ENCODE peak calls at places on chromosomes 6 and 20, in six cellular contexts. G is activated CD8-positive, alpha-beta memory T cell treated with anti-CD3 and anti-CD28 coated beads for 4 hours; C is EL; E is WERI-Rb-1; T is fibroblast of the aortic adventitia; N is activated CD4-positive, CD25-positive, alpha-beta regulatory T cell. P is an unnamed sample.

GRCh38 chr6:166307082-166307980 is 861 bp downstream of the PRR18 start:
- DNase-seq in C (no peak), T (no peak), N (no peak), G (no peak), E (peak), P (peak)

GRCh38 chr20:59015812-59016711 is 3.2 kb upstream of the TUBB1 start:
- DNase-seq in N (no peak), C (no peak), T (no peak), E (no peak), G (no peak), P (no peak)

GRCh38 chr20:46276531-46276930 is 31.8 kb downstream of the CDH22 start:
- DNase-seq in E (no peak), N (no peak), G (no peak), C (no peak), T (no peak), P (no peak)

GRCh38 chr20:64037498-64038213 is 1.7 kb downstream of the C20orf204 start:
- DNase-seq in G (no peak), C (no peak), T (no peak), N (no peak), E (peak), P (no peak)

GRCh38 chr20:10922941-10923340 is 249.1 kb upstream of the JAG1 start:
- DNase-seq in G (no peak), E (no peak), C (peak), N (no peak), T (peak), P (no peak)

GRCh38 chr6:80623066-80623815 is 516.8 kb downstream of the BCKDHB start:
- DNase-seq in T (no peak), G (no peak), E (no peak), N (no peak), C (no peak), P (no peak)

GRCh38 chr6:116773886-116774285 is 8.4 kb upstream of the FAM162B start:
- DNase-seq in T (no peak), E (no peak), C (no peak), G (no peak), N (no peak), P (no peak)

GRCh38 chr6:52394251-52394666 is 25.9 kb upstream of the EFHC1 start:
- DNase-seq in G (no peak), E (no peak), N (no peak), T (no peak), C (no peak), P (no peak)

GRCh38 chr6:106973841-106974336 is 640 bp downstream of the CD24 start:
- DNase-seq in E (peak), C (peak), G (no peak), T (no peak), N (no peak), P (peak)

GRCh38 chr6:37868447-37868825 is 48.9 kb downstream of the ZFAND3 start:
- DNase-seq in E (no peak), N (no peak), G (no peak), T (peak), C (peak), P (no peak)

GRCh38 chr6:159062965-159063364 is 18.2 kb upstream of the TAGAP start:
- DNase-seq in E (no peak), N (no peak), C (no peak), G (no peak), T (no peak), P (no peak)

GRCh38 chr6:145544031-145544430 is 191.3 kb downstream of the EPM2A start:
- DNase-seq in T (peak), C (peak), G (no peak), N (no peak), E (no peak), P (no peak)

GRCh38 chr6:75458895-75459294 is 34.7 kb downstream of the FILIP1 start:
- DNase-seq in T (peak), C (peak), N (no peak), E (no peak), G (no peak), P (no peak)

GRCh38 chr6:150251566-150252186 is 108.8 kb downstream of the PPP1R14C start:
- DNase-seq in E (no peak), G (no peak), C (no peak), T (no peak), N (no peak), P (no peak)

GRCh38 chr6:56642366-56643261 is at the start of gene DST:
- DNase-seq in N (no peak), C (peak), E (no peak), T (peak), G (no peak), P (no peak)

GRCh38 chr20:62360854-62361798 is 6.0 kb downstream of the LAMA5 start:
- DNase-seq in T (no peak), E (peak), C (no peak), G (no peak), N (no peak), P (no peak)

GRCh38 chr6:17042422-17043147 is 59.3 kb upstream of the STMND1 start:
- DNase-seq in T (peak), G (no peak), E (peak), N (no peak), C (peak), P (peak)

GRCh38 chr6:32086661-32087573 is 22.2 kb downstream of the TNXB start:
- DNase-seq in C (peak), T (peak), G (no peak), N (no peak), E (no peak), P (peak)

GRCh38 chr6:143236151-143236788 is 175.6 kb downstream of the AIG1 start:
- DNase-seq in T (no peak), N (no peak), G (no peak), E (peak), C (peak), P (no peak)

GRCh38 chr6:16669227-16669626 is 92.0 kb downstream of the ATXN1 start:
- DNase-seq in E (no peak), G (peak), N (no peak), T (peak), C (peak), P (no peak)

GRCh38 chr6:128635219-128635618 is 114.8 kb upstream of the PTPRK start:
- DNase-seq in T (no peak), E (no peak), G (no peak), N (no peak), C (no peak), P (no peak)

GRCh38 chr6:160882741-160883340 is 108.7 kb upstream of the MAP3K4 start:
- DNase-seq in T (peak), G (no peak), E (no peak), N (no peak), C (no peak), P (no peak)

GRCh38 chr6:17169291-17169690 is 67.4 kb downstream of the STMND1 start:
- DNase-seq in C (peak), G (no peak), T (no peak), N (no peak), E (no peak), P (no peak)

GRCh38 chr6:159961523-159961922 is 7.4 kb upstream of the IGF2R start:
- DNase-seq in C (peak), G (no peak), E (no peak), N (no peak), T (peak), P (no peak)

GRCh38 chr6:34529665-34530327 is 26.3 kb downstream of the SPDEF start:
- DNase-seq in C (no peak), T (no peak), N (no peak), E (no peak), G (no peak), P (no peak)

GRCh38 chr6:84358581-84358980 is 131.1 kb upstream of the CEP162 start:
- DNase-seq in G (no peak), E (no peak), T (no peak), C (no peak), N (no peak), P (no peak)

GRCh38 chr20:46644160-46644559 is 7.1 kb downstream of the SLC13A3 start:
- DNase-seq in T (no peak), G (no peak), C (no peak), N (no peak), E (no peak), P (no peak)

GRCh38 chr6:159691133-159691962 is 1.7 kb downstream of the SOD2 start:
- DNase-seq in T (peak), N (no peak), E (no peak), C (peak), G (no peak), P (no peak)

GRCh38 chr20:63574156-63574828 is at the start of gene HELZ2:
- DNase-seq in N (peak), T (peak), E (peak), C (peak), G (peak), P (peak)

GRCh38 chr6:28525496-28526039 is at the start of gene GPX5:
- DNase-seq in T (no peak), C (peak), E (no peak), G (no peak), N (no peak), P (no peak)

GRCh38 chr6:169656626-169657610 is 44.9 kb downstream of the WDR27 start:
- DNase-seq in T (no peak), N (no peak), G (no peak), C (no peak), E (no peak), P (no peak)

GRCh38 chr6:170032197-170032596 is 258.7 kb downstream of the DLL1 start:
- DNase-seq in N (no peak), C (no peak), T (no peak), G (no peak), E (no peak), P (no peak)